ENCODE peak calls at places on chromosomes 7 and 10, in five cellular contexts. L, V, H, C and U are unnamed samples.

GRCh38 chr10:36280886-36281499 is 638.9 kb upstream of the FZD8 start:
- DNase-seq in L (no peak), V (no peak), H (no peak), C (no peak), U (peak)

GRCh38 chr7:75756340-75757297 is 15.4 kb downstream of the CCL26 start:
- DNase-seq in L (no peak), V (peak), H (no peak), C (peak), U (peak)

GRCh38 chr10:126013489-126014281 is 117.3 kb downstream of the FANK1 start:
- DNase-seq in L (peak), V (peak), H (peak), C (peak), U (peak)

GRCh38 chr7:128121731-128122576 is 90.7 kb upstream of the LRRC4 start:
- DNase-seq in L (no peak), V (no peak), H (no peak), C (no peak), U (no peak)

GRCh38 chr10:18136056-18136916 is 3.9 kb upstream of the CACNB2 start:
- DNase-seq in L (no peak), V (no peak), H (no peak), C (no peak), U (no peak)

GRCh38 chr10:5465976-5466450 is 33.4 kb downstream of the CALML5 start:
- DNase-seq in L (no peak), V (no peak), H (no peak), C (no peak), U (no peak)

GRCh38 chr10:103551619-103552602 is 58.4 kb downstream of the NEURL1 start:
- DNase-seq in L (no peak), V (no peak), H (no peak), C (no peak), U (no peak)

GRCh38 chr10:69865450-69865849 is 63.7 kb downstream of the COL13A1 start:
- DNase-seq in L (no peak), V (peak), H (no peak), C (peak), U (no peak)

GRCh38 chr10:61967298-61967697 is 65.8 kb downstream of the ARID5B start:
- DNase-seq in L (no peak), V (no peak), H (no peak), C (no peak), U (no peak)

GRCh38 chr10:3682745-3683144 is 102.3 kb downstream of the KLF6 start:
- DNase-seq in L (no peak), V (no peak), H (no peak), C (no peak), U (no peak)

GRCh38 chr10:126233182-126233581 is 155.1 kb downstream of the ADAM12 start:
- DNase-seq in L (no peak), V (no peak), H (no peak), C (no peak), U (no peak)

GRCh38 chr7:129169171-129169643 is 19.2 kb upstream of the SMO start:
- DNase-seq in L (no peak), V (no peak), H (no peak), C (peak), U (no peak)

GRCh38 chr10:87860156-87860795 is 3.1 kb downstream of the KLLN start:
- DNase-seq in L (peak), V (peak), H (no peak), C (no peak), U (peak)

GRCh38 chr7:117035463-117035862 is 82.2 kb downstream of the ST7 start:
- DNase-seq in L (no peak), V (no peak), H (no peak), C (no peak), U (no peak)
- TF ChIP-seq CTCF in L (no peak), V (peak), H (peak), C (no peak), U (no peak)

GRCh38 chr7:150357771-150358427 is 10.7 kb upstream of the REPIN1 start:
- DNase-seq in L (no peak), V (no peak), H (no peak), C (no peak), U (peak)
- TF ChIP-seq CTCF in L (no peak), V (no peak), H (no peak), C (no peak), U (no peak)

DNA sequence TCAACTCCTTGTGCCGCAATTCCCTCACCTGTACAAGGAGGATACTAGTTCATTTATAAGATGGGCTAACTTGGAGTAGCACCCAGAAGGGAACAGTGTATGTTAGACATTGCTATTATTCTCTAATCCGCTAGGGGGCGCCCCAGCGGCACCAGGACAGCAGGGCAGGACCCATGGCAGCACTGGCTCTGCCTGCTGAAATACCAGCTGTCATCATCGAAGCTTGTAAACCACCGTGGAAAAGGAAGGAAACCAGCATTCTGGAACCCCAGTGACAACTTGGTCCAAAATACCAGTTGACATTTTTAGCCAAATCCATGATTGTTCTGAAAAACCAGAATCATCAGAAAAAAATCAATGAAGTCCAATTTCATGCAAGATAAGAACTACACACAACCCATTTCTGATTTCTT is 134.4 kb downstream of the ITGA8 start:
- DNase-seq in L (peak), V (peak), H (no peak), C (peak), U (peak)
- TF ChIP-seq CTCF in L (peak), V (peak), H (peak), C (peak), U (peak)

DNA sequence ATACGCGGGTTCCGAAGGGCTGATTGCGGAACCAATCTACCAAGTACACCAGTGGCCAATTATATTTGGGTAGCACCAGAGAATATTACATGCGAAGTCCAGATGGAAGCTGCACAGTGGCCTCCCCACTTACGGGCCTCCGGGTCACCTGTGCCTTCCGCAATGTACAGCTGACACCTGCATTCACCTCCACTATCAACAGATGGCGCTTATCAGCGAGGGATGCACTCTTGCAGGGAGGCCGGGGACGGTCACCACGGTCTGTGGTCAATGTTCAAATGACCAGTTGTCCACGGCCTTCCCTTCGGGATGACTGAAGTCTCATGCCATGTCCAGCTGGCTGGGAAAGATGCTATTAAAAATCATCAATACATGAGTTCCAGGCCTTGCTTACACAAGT is 47.6 kb downstream of the SLIT1 start:
- DNase-seq in L (no peak), V (peak), H (no peak), C (peak), U (peak)
- TF ChIP-seq CTCF in L (no peak), V (peak), H (no peak), C (peak), U (no peak)

DNA sequence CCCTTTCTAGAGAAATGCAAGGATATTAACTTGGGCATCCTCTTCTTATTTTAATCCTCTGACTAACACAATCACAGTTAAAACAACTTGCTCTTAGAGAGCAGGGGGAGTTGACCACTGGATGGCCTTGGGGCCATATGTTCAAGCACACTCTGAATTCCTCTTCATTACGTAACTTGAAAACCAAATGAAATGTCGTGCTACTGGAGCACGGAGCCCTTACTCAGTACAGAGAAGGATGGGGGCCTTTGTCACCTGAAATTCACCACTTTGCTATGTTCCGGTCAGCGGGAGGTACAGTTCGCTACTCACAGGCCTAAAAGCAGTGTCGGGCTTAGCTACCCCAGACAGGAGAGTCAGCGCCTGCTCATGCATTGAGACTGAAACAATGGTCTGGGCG is 39.6 kb downstream of the GLI3 start:
- DNase-seq in L (peak), V (no peak), H (no peak), C (no peak), U (peak)
- TF ChIP-seq CTCF in L (no peak), V (no peak), H (no peak), C (no peak), U (no peak)

GRCh38 chr10:32139223-32140073 is 83.2 kb upstream of the KIF5B start:
- DNase-seq in L (peak), V (peak), H (peak), C (peak), U (peak)
- TF ChIP-seq CTCF in L (peak), V (no peak), H (peak), C (no peak), U (peak)

DNA sequence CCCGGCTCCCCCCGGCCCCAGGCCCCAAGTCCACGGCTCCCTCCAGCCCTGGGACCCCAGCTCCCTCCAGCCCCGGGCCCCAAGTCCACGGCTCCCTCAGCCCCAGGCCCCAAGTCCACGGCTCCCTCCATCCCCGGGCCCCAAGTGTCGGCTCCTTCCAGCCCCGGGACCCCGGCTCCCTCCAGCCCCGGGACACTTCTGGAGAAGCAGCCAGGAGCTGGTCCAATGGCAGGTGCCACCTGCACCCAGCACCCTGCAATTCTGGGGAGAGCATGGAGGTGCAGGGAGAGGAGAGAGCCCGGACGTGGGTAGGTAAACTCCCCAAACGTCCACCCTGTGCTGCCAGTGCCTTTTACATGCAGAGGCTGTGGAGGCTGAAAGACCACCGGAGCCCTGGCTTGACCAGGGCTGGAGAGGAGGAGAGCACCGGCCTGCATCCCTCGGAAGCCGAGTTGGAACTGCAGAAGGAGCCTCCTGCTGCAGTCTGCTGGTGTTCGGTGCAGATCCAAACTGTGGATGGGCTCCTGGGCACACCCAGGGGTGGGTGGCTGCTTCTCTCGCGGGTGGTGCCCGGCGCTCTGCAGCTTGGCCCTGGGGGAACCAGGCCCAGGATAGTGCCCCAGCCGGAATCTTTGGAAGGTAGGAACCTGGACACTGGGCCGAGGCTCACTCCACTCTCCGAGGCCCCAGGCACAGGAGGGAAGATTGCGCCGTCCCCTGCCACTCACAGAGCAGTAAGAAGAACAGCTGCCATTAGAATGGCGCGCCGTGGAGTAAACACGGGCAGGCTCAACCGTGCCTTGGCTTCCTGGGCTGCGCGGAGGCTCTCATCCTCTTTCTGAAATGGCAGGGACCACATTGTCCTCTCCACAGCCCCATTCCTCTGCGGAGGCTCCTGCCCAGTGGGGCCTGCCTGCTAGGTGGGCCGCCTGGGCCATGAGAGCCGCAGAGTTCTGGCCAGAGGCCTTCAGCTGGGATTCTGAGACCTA is 14.7 kb downstream of the SHH start:
- DNase-seq in L (no peak), V (no peak), H (no peak), C (no peak), U (no peak)
- TF ChIP-seq CTCF in L (peak), V (no peak), H (no peak), C (no peak), U (no peak)

GRCh38 chr10:26653004-26653403 is 44.5 kb upstream of the PDSS1 start:
- DNase-seq in L (no peak), V (no peak), H (no peak), C (no peak), U (no peak)

GRCh38 chr10:26647602-26648244 is 49.8 kb upstream of the PDSS1 start:
- DNase-seq in L (no peak), V (no peak), H (no peak), C (no peak), U (no peak)

DNA sequence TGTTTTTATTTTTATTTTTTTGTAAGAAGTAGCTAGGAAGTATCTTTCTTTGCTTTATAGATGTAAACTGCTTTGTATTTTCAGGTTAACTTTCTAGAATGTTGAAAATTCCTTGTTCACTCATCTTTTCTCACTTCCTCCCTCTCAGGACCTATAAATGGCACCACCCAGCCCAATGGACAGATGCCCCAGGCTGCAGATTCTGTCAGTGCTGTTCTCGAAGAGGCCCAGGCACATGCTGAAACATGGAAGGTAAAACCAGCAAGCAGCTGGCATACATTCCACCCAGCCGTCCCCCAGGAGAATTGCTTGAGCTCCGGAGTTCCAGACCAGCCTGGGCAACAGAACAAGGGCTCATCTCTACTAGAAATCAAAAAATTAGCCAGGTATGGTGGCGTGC is 47.1 kb upstream of the PDSS1 start:
- DNase-seq in L (no peak), V (no peak), H (no peak), C (no peak), U (no peak)
- TF ChIP-seq CTCF in L (no peak), V (no peak), H (no peak), C (no peak), U (no peak)

GRCh38 chr10:48765039-48765438 is 80.4 kb downstream of the WDFY4 start:
- DNase-seq in L (no peak), V (no peak), H (no peak), C (no peak), U (no peak)

GRCh38 chr10:48762104-48763042 is 77.7 kb downstream of the WDFY4 start:
- DNase-seq in L (no peak), V (peak), H (no peak), C (no peak), U (no peak)

GRCh38 chr10:48763403-48763802 is 78.7 kb downstream of the WDFY4 start:
- DNase-seq in L (no peak), V (no peak), H (no peak), C (no peak), U (no peak)

GRCh38 chr10:48765527-48765926 is 80.9 kb downstream of the WDFY4 start:
- DNase-seq in L (no peak), V (no peak), H (no peak), C (no peak), U (no peak)

DNA sequence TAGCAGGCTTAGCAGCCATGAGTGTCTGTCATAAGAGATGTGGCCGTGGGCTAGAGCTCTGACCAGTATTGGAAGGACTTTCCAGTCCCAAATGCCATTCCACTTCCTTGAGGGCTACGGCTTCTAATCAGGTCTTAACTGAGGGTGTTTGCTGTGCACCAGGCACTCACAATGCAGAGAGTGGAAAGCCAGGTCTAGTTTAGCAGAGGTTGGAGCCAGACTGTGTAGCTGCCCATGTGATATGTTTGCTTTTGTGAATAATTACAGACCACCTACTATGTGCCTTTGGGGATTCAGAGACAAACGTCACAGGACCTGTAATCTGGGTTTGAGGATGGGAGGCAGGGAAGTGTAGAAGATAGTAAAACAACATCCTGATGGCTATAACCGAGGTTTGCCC is 79.8 kb downstream of the WDFY4 start:
- DNase-seq in L (no peak), V (no peak), H (no peak), C (no peak), U (no peak)
- TF ChIP-seq CTCF in L (no peak), V (no peak), H (no peak), C (no peak), U (no peak)

GRCh38 chr7:145016068-145016467 is 180.2 kb upstream of the TPK1 start:
- DNase-seq in L (no peak), V (peak), H (no peak), C (no peak), U (peak)
- TF ChIP-seq CTCF in L (no peak), V (peak), H (no peak), C (no peak), U (no peak)